ENCODE peak calls at places on chromosomes 7 and 10, in seven cellular contexts. One of them, this sample, is unnamed.

GRCh38 chr10:124614003-124614659 is 130.0 kb downstream of the FAM53B start:
- DNase-seq in cardiac fibroblast: no peak
- DNase-seq in nephron progenitor cell: no peak
- DNase-seq in neural crest cell: no peak
- DNase-seq in fibroblast of lung: no peak
- DNase-seq in lower lobe of right lung: no peak
- DNase-seq in RWPE1: no peak
- DNase-seq in this sample: no peak

GRCh38 chr10:11532329-11532728 is 79.1 kb downstream of the USP6NL start:
- DNase-seq in fibroblast of lung: peak; percentile 66
- DNase-seq in cardiac fibroblast: peak; percentile 46
- DNase-seq in lower lobe of right lung: no peak
- DNase-seq in neural crest cell: no peak
- DNase-seq in RWPE1: no peak
- DNase-seq in nephron progenitor cell: no peak
- DNase-seq in this sample: no peak

GRCh38 chr7:83271212-83272099 is 108.8 kb upstream of the PCLO start:
- DNase-seq in neural crest cell: no peak
- DNase-seq in cardiac fibroblast: peak; percentile 52
- DNase-seq in lower lobe of right lung: no peak
- DNase-seq in RWPE1: peak; percentile 5
- DNase-seq in fibroblast of lung: peak; percentile 50
- DNase-seq in nephron progenitor cell: no peak
- DNase-seq in this sample: peak; percentile 5

GRCh38 chr10:4301296-4301695 is 516.3 kb upstream of the KLF6 start:
- DNase-seq in cardiac fibroblast: no peak
- DNase-seq in RWPE1: no peak
- DNase-seq in nephron progenitor cell: no peak
- DNase-seq in fibroblast of lung: peak; percentile 17
- DNase-seq in lower lobe of right lung: no peak
- DNase-seq in neural crest cell: no peak
- DNase-seq in this sample: no peak

GRCh38 chr7:335358-336148 is 45.6 kb downstream of the FOXL3 start:
- DNase-seq in fibroblast of lung: no peak
- DNase-seq in RWPE1: no peak
- DNase-seq in nephron progenitor cell: no peak
- DNase-seq in lower lobe of right lung: no peak
- DNase-seq in neural crest cell: no peak
- DNase-seq in cardiac fibroblast: no peak
- DNase-seq in this sample: no peak

GRCh38 chr10:131850490-131850880 is 50.3 kb upstream of the PPP2R2D start:
- DNase-seq in nephron progenitor cell: no peak
- DNase-seq in neural crest cell: no peak
- DNase-seq in lower lobe of right lung: no peak
- DNase-seq in RWPE1: no peak
- DNase-seq in fibroblast of lung: no peak
- DNase-seq in cardiac fibroblast: peak; percentile 6
- DNase-seq in this sample: no peak

GRCh38 chr7:158351481-158351880 is 236.1 kb downstream of the PTPRN2 start:
- DNase-seq in lower lobe of right lung: no peak
- DNase-seq in cardiac fibroblast: no peak
- DNase-seq in nephron progenitor cell: no peak
- DNase-seq in fibroblast of lung: no peak
- DNase-seq in neural crest cell: no peak
- DNase-seq in RWPE1: no peak
- DNase-seq in this sample: no peak

GRCh38 chr7:129908181-129908580 is 44.6 kb downstream of the UBE2H start:
- DNase-seq in cardiac fibroblast: no peak
- DNase-seq in RWPE1: no peak
- DNase-seq in nephron progenitor cell: no peak
- DNase-seq in neural crest cell: no peak
- DNase-seq in lower lobe of right lung: no peak
- DNase-seq in fibroblast of lung: peak; percentile 82
- DNase-seq in this sample: peak; percentile 26

GRCh38 chr7:30038182-30038980 is 10.2 kb downstream of the PLEKHA8 start:
- DNase-seq in fibroblast of lung: no peak
- DNase-seq in cardiac fibroblast: no peak
- DNase-seq in lower lobe of right lung: no peak
- DNase-seq in nephron progenitor cell: no peak
- DNase-seq in RWPE1: no peak
- DNase-seq in neural crest cell: no peak
- DNase-seq in this sample: no peak

GRCh38 chr10:86857097-86857825 is 100.2 kb downstream of the MMRN2 start:
- DNase-seq in fibroblast of lung: peak; percentile 89
- DNase-seq in RWPE1: no peak
- DNase-seq in lower lobe of right lung: no peak
- DNase-seq in nephron progenitor cell: no peak
- DNase-seq in neural crest cell: no peak
- DNase-seq in cardiac fibroblast: peak; percentile 63
- DNase-seq in this sample: peak; percentile 59

GRCh38 chr10:23408330-23408976 is 30.4 kb upstream of the OTUD1 start:
- DNase-seq in cardiac fibroblast: peak; percentile 54
- DNase-seq in neural crest cell: no peak
- DNase-seq in nephron progenitor cell: no peak
- DNase-seq in fibroblast of lung: peak; percentile 5
- DNase-seq in RWPE1: no peak
- DNase-seq in lower lobe of right lung: no peak
- DNase-seq in this sample: peak; percentile 45

GRCh38 chr7:129644634-129645230 is 33.2 kb downstream of the NRF1 start:
- DNase-seq in cardiac fibroblast: peak; percentile 77
- DNase-seq in fibroblast of lung: peak; percentile 50
- DNase-seq in nephron progenitor cell: no peak
- DNase-seq in lower lobe of right lung: no peak
- DNase-seq in neural crest cell: no peak
- DNase-seq in RWPE1: peak; percentile 14
- DNase-seq in this sample: peak; percentile 65

GRCh38 chr7:104272767-104273384 is 55.5 kb upstream of the LHFPL3 start:
- DNase-seq in nephron progenitor cell: no peak
- DNase-seq in lower lobe of right lung: no peak
- DNase-seq in neural crest cell: no peak
- DNase-seq in fibroblast of lung: peak; percentile 32
- DNase-seq in RWPE1: peak; percentile 37
- DNase-seq in cardiac fibroblast: peak; percentile 66
- DNase-seq in this sample: peak; percentile 59

GRCh38 chr7:47034180-47034579 is 547.7 kb downstream of the TNS3 start:
- DNase-seq in RWPE1: no peak
- DNase-seq in nephron progenitor cell: no peak
- DNase-seq in neural crest cell: no peak
- DNase-seq in fibroblast of lung: peak; percentile 10
- DNase-seq in cardiac fibroblast: peak; percentile 15
- DNase-seq in lower lobe of right lung: no peak
- DNase-seq in this sample: peak; percentile 2

GRCh38 chr10:79399242-79399831 is 46.1 kb downstream of the ZCCHC24 start:
- DNase-seq in cardiac fibroblast: peak; percentile 95
- DNase-seq in lower lobe of right lung: peak; percentile 86
- DNase-seq in RWPE1: peak; percentile 49
- DNase-seq in fibroblast of lung: peak; percentile 97
- DNase-seq in nephron progenitor cell: peak; percentile 81
- DNase-seq in neural crest cell: peak; percentile 44
- DNase-seq in this sample: peak; percentile 92

GRCh38 chr10:49612513-49613159 is 1.2 kb upstream of the CHAT start:
- DNase-seq in cardiac fibroblast: no peak
- DNase-seq in nephron progenitor cell: peak; percentile 61
- DNase-seq in RWPE1: no peak
- DNase-seq in lower lobe of right lung: no peak
- DNase-seq in fibroblast of lung: no peak
- DNase-seq in neural crest cell: peak; percentile 49
- DNase-seq in this sample: no peak

GRCh38 chr7:87627634-87627994 is 584 bp upstream of the RUNDC3B start:
- DNase-seq in lower lobe of right lung: peak; percentile 45
- DNase-seq in nephron progenitor cell: peak; percentile 44
- DNase-seq in neural crest cell: no peak
- DNase-seq in RWPE1: no peak
- DNase-seq in fibroblast of lung: no peak
- DNase-seq in cardiac fibroblast: no peak
- DNase-seq in this sample: no peak

GRCh38 chr7:130941322-130942210 is 207.6 kb upstream of the KLF14 start:
- DNase-seq in lower lobe of right lung: peak; percentile 69
- DNase-seq in neural crest cell: no peak
- DNase-seq in fibroblast of lung: peak; percentile 84
- DNase-seq in nephron progenitor cell: no peak
- DNase-seq in RWPE1: no peak
- DNase-seq in cardiac fibroblast: peak; percentile 77
- DNase-seq in this sample: no peak

GRCh38 chr10:99965700-99966099 is 44.0 kb downstream of the DNMBP start:
- DNase-seq in neural crest cell: no peak
- DNase-seq in nephron progenitor cell: no peak
- DNase-seq in cardiac fibroblast: peak; percentile 41
- DNase-seq in fibroblast of lung: peak; percentile 65
- DNase-seq in lower lobe of right lung: no peak
- DNase-seq in RWPE1: no peak
- DNase-seq in this sample: no peak

GRCh38 chr10:99967961-99968360 is 41.8 kb downstream of the DNMBP start:
- DNase-seq in nephron progenitor cell: no peak
- DNase-seq in fibroblast of lung: no peak
- DNase-seq in cardiac fibroblast: no peak
- DNase-seq in lower lobe of right lung: no peak
- DNase-seq in RWPE1: no peak
- DNase-seq in neural crest cell: no peak
- DNase-seq in this sample: no peak

GRCh38 chr10:99958806-99959205 is 50.9 kb downstream of the DNMBP start:
- DNase-seq in lower lobe of right lung: no peak
- DNase-seq in neural crest cell: no peak
- DNase-seq in cardiac fibroblast: no peak
- DNase-seq in RWPE1: no peak
- DNase-seq in fibroblast of lung: no peak
- DNase-seq in nephron progenitor cell: no peak
- DNase-seq in this sample: no peak

GRCh38 chr10:99966306-99966705 is 43.4 kb downstream of the DNMBP start:
- DNase-seq in RWPE1: peak; percentile 86
- DNase-seq in fibroblast of lung: peak; percentile 98
- DNase-seq in neural crest cell: no peak
- DNase-seq in nephron progenitor cell: no peak
- DNase-seq in cardiac fibroblast: peak; percentile 90
- DNase-seq in lower lobe of right lung: no peak
- DNase-seq in this sample: peak; percentile 97

DNA sequence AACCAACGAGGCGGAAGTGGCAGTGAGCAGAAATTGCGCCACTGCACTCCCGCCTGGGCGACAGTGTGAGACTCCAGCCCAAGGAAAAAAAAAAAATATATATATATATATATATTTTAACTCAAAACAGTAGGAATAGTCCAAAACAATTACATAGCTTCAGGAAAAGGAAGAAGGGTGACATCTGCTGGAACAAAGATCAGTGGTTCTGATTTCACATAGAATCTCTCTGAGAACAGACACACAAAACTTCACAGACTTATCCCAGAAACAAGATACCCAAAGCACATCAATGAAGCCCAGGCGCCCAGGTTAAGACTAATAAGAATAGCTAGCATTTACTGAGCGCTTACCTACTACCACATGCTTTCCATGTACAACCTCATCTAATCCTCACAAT is 45.0 kb downstream of the DNMBP start:
- DNase-seq in nephron progenitor cell: no peak
- DNase-seq in lower lobe of right lung: no peak
- DNase-seq in neural crest cell: no peak
- DNase-seq in cardiac fibroblast: peak; percentile 62
- DNase-seq in RWPE1: no peak
- DNase-seq in fibroblast of lung: peak; percentile 33
- DNase-seq in this sample: peak; percentile 30
- TF ChIP-seq CTCF in nephron progenitor cell: no peak
- TF ChIP-seq CTCF in lower lobe of right lung: no peak
- TF ChIP-seq CTCF in neural crest cell: peak; percentile 22
- TF ChIP-seq CTCF in cardiac fibroblast: peak; percentile 12
- TF ChIP-seq CTCF in RWPE1: no peak
- TF ChIP-seq CTCF in fibroblast of lung: peak; percentile 12
- TF ChIP-seq CTCF in this sample: peak; percentile 61

GRCh38 chr10:100067466-100067865 is 14.2 kb downstream of the CPN1 start:
- DNase-seq in neural crest cell: no peak
- DNase-seq in lower lobe of right lung: no peak
- DNase-seq in nephron progenitor cell: no peak
- DNase-seq in cardiac fibroblast: no peak
- DNase-seq in RWPE1: no peak
- DNase-seq in fibroblast of lung: no peak
- DNase-seq in this sample: no peak

GRCh38 chr10:100065084-100065660 is 16.5 kb downstream of the CPN1 start:
- DNase-seq in lower lobe of right lung: no peak
- DNase-seq in nephron progenitor cell: peak; percentile 8
- DNase-seq in fibroblast of lung: no peak
- DNase-seq in neural crest cell: no peak
- DNase-seq in RWPE1: no peak
- DNase-seq in cardiac fibroblast: no peak
- DNase-seq in this sample: no peak
- TF ChIP-seq CTCF in lower lobe of right lung: no peak
- TF ChIP-seq CTCF in nephron progenitor cell: no peak
- TF ChIP-seq CTCF in fibroblast of lung: no peak
- TF ChIP-seq CTCF in neural crest cell: no peak
- TF ChIP-seq CTCF in RWPE1: no peak
- TF ChIP-seq CTCF in cardiac fibroblast: no peak
- TF ChIP-seq CTCF in this sample: no peak

GRCh38 chr7:4270941-4271715 is 411.0 kb upstream of the FOXK1 start:
- DNase-seq in lower lobe of right lung: no peak
- DNase-seq in fibroblast of lung: no peak
- DNase-seq in cardiac fibroblast: no peak
- DNase-seq in nephron progenitor cell: no peak
- DNase-seq in neural crest cell: no peak
- DNase-seq in RWPE1: no peak
- DNase-seq in this sample: no peak

GRCh38 chr7:4271716-4272015 is 410.4 kb upstream of the FOXK1 start:
- DNase-seq in cardiac fibroblast: no peak
- DNase-seq in lower lobe of right lung: no peak
- DNase-seq in RWPE1: no peak
- DNase-seq in neural crest cell: no peak
- DNase-seq in fibroblast of lung: no peak
- DNase-seq in nephron progenitor cell: no peak
- DNase-seq in this sample: no peak

GRCh38 chr7:4269746-4270145 is 412.3 kb upstream of the FOXK1 start:
- DNase-seq in RWPE1: no peak
- DNase-seq in nephron progenitor cell: no peak
- DNase-seq in neural crest cell: no peak
- DNase-seq in lower lobe of right lung: no peak
- DNase-seq in fibroblast of lung: no peak
- DNase-seq in cardiac fibroblast: no peak
- DNase-seq in this sample: no peak

GRCh38 chr7:4269086-4269485 is 413.0 kb upstream of the FOXK1 start:
- DNase-seq in lower lobe of right lung: no peak
- DNase-seq in nephron progenitor cell: no peak
- DNase-seq in cardiac fibroblast: no peak
- DNase-seq in neural crest cell: no peak
- DNase-seq in RWPE1: no peak
- DNase-seq in fibroblast of lung: no peak
- DNase-seq in this sample: no peak

GRCh38 chr7:4270268-4270667 is 411.8 kb upstream of the FOXK1 start:
- DNase-seq in neural crest cell: no peak
- DNase-seq in lower lobe of right lung: no peak
- DNase-seq in nephron progenitor cell: no peak
- DNase-seq in RWPE1: no peak
- DNase-seq in fibroblast of lung: no peak
- DNase-seq in cardiac fibroblast: no peak
- DNase-seq in this sample: no peak
- TF ChIP-seq CTCF in neural crest cell: no peak
- TF ChIP-seq CTCF in lower lobe of right lung: no peak
- TF ChIP-seq CTCF in nephron progenitor cell: no peak
- TF ChIP-seq CTCF in RWPE1: no peak
- TF ChIP-seq CTCF in fibroblast of lung: no peak
- TF ChIP-seq CTCF in cardiac fibroblast: no peak
- TF ChIP-seq CTCF in this sample: no peak

DNA sequence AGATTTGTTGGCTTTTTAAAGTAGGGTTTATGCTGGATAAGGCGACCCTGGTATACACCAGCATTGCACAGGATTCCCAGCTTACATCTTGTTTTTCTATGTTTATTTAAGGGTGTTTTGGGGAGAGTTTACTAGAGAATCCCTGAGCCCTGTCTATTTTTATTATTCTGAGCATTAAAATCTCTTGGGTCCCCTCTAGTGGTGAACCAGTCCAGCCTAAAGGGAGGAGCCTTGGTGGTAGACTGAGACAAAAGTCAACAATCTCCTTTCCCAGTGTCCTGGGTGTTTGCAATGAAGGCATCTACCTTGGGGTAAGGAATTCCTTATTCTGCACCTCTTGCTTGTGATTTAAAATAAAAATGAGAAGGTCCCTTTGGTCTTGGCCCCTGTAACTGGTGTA is 38.2 kb downstream of the ANTXRL start:
- DNase-seq in nephron progenitor cell: no peak
- DNase-seq in cardiac fibroblast: peak; percentile 7
- DNase-seq in lower lobe of right lung: no peak
- DNase-seq in RWPE1: peak; percentile 17
- DNase-seq in neural crest cell: no peak
- DNase-seq in fibroblast of lung: no peak
- DNase-seq in this sample: peak; percentile 23
- TF ChIP-seq CTCF in nephron progenitor cell: no peak
- TF ChIP-seq CTCF in cardiac fibroblast: peak; percentile 36
- TF ChIP-seq CTCF in lower lobe of right lung: no peak
- TF ChIP-seq CTCF in RWPE1: no peak
- TF ChIP-seq CTCF in neural crest cell: peak; percentile 37
- TF ChIP-seq CTCF in fibroblast of lung: peak; percentile 48
- TF ChIP-seq CTCF in this sample: peak; percentile 69